ENCODE peak calls at places on chromosomes 11 and 22, in four cellular contexts. Z, B, U and D are unnamed samples.
A peak's percentile ranks its signal among the peaks of the same experiment; 100 is the strongest.

GRCh38 chr11:130877532-130877931 is 38.7 kb downstream of the SNX19 start:
- DNase-seq in U (no peak), B (no peak), Z (no peak), D (no peak)

GRCh38 chr22:22814666-22815396 is 72.8 kb upstream of the IGLL5 start:
- DNase-seq in Z (no peak), U (no peak), B (no peak), D (no peak)

GRCh38 chr22:41226728-41227655 is 13.7 kb downstream of the CHADL start:
- DNase-seq in U (no peak), Z (no peak), B (no peak), D (no peak)

GRCh38 chr11:2912498-2912897 is 16.7 kb downstream of the PHLDA2 start:
- DNase-seq in U (no peak), B (peak; percentile 92), Z (peak; percentile 85), D (peak; percentile 67)

GRCh38 chr11:94125408-94126120 is 3.1 kb upstream of the PANX1 start:
- DNase-seq in U (no peak), B (no peak), Z (no peak), D (no peak)

GRCh38 chr11:16895306-16895705 is 118.9 kb downstream of the PLEKHA7 start:
- DNase-seq in U (no peak), Z (no peak), B (no peak), D (no peak)

GRCh38 chr11:20248345-20248744 is 88.1 kb upstream of the DBX1 start:
- DNase-seq in B (no peak), U (no peak), Z (no peak), D (no peak)

GRCh38 chr11:125887373-125888324 is at the start of gene HYLS1:
- DNase-seq in Z (peak; percentile 95), B (peak; percentile 98), U (peak; percentile 84), D (peak; percentile 97)

GRCh38 chr11:46475926-46476545 is 84.5 kb upstream of the CHRM4 start:
- DNase-seq in U (no peak), B (no peak), Z (no peak), D (no peak)

GRCh38 chr11:128061321-128061871 is 526.0 kb downstream of the ETS1 start:
- DNase-seq in B (peak; percentile 23), Z (peak; percentile 71), U (no peak), D (no peak)

GRCh38 chr11:39221739-39222138 is 2237.7 kb downstream of the LRRC4C start:
- DNase-seq in B (no peak), Z (no peak), U (no peak), D (no peak)

GRCh38 chr11:76185931-76186401 is 20.3 kb downstream of the WNT11 start:
- DNase-seq in Z (no peak), B (no peak), U (no peak), D (no peak)

GRCh38 chr11:72591785-72592490 is 82.3 kb downstream of the PDE2A start:
- DNase-seq in Z (no peak), B (no peak), U (no peak), D (no peak)

GRCh38 chr22:38491707-38492348 is 14.3 kb downstream of the DDX17 start:
- DNase-seq in U (no peak), B (no peak), Z (peak; percentile 50), D (no peak)

GRCh38 chr11:44658451-44658850 is 68.3 kb upstream of the TSPAN18 start:
- DNase-seq in Z (peak; percentile 13), U (no peak), B (peak; percentile 57), D (peak; percentile 51)

GRCh38 chr11:68838572-68838964 is 3.1 kb downstream of the CPT1A start:
- DNase-seq in U (no peak), Z (no peak), B (no peak), D (no peak)

GRCh38 chr11:12606597-12606996 is 67.6 kb upstream of the TEAD1 start:
- DNase-seq in Z (peak; percentile 90), B (peak; percentile 46), U (no peak), D (no peak)

GRCh38 chr11:8826145-8826786 is 84.7 kb upstream of the AKIP1 start:
- DNase-seq in Z (peak; percentile 95), U (no peak), B (peak; percentile 95), D (peak; percentile 59)

GRCh38 chr11:284081-285020 is 4.6 kb upstream of the PGGHG start:
- DNase-seq in Z (no peak), B (no peak), U (no peak), D (peak; percentile 34)

GRCh38 chr11:94423467-94423866 is 22.2 kb upstream of the GPR83 start:
- DNase-seq in Z (no peak), B (no peak), U (no peak), D (no peak)

GRCh38 chr11:67268684-67269268 is 2.5 kb downstream of the GRK2 start:
- DNase-seq in U (no peak), B (no peak), Z (no peak), D (no peak)

GRCh38 chr11:4068962-4069361 is 25.6 kb upstream of the RRM1 start:
- DNase-seq in B (no peak), U (no peak), Z (no peak), D (no peak)

DNA sequence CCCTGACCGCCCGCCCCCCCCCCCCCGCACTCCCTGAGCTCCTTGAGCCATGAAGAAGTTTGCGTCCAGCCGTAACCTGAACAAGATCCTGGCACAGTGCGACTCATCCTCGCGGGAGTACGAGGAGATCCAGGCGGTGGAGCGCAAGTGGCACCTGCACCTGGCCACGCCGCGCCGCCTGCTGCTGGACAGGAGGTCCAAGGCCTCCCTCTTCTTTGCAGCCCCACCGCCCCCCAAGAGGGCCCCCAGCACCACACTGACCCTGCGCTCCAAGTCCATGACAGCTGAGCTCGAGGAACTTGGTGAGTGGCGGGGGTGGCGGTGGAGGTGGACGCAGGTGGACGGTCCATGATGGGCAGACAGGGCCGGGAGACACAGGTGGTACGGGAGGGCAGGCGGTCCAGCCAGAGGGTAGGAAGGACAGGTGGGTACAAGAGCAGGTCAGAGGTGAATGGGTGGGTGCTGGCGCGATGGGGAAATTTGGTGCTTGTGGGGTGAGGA is 32.1 kb upstream of the ACR start:
- DNase-seq in B (no peak), U (no peak), Z (no peak), D (no peak)
- H3K23ac ChIP-seq in B (no peak overlapping the region), U (no peak overlapping the region), Z (no peak overlapping the region), D (no peak overlapping the region)

DNA sequence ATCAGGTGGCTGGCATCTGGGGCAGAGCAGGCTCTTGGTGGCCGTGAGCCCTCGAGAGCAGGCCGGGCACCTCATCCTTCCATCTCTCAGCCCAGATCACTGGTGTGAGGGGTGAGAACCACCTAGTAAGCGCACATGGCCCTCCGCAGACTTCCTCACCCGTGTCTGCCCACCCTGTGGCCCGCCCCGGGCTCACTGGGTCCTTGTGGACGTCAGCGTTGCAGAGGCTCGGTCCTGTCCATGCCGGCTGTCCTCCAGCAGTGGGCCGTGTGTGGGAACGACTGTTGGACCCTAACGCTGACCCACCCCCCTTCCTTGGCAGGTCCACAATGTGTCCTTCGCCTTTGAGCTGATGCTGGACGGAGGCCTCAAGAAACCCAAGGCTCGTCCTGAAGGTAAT is 17.2 kb upstream of the PARVG start:
- DNase-seq in Z (no peak), U (no peak), B (no peak), D (no peak)
- H2BK15ac ChIP-seq in Z (no peak overlapping the region), U (no peak overlapping the region), B (no peak overlapping the region), D (no peak overlapping the region)

GRCh38 chr11:70700871-70701270 is 302.5 kb downstream of the CTTN start:
- DNase-seq in U (no peak), Z (no peak), B (peak; percentile 14), D (no peak)
- H3K56ac ChIP-seq in U (no peak overlapping the region), Z (no peak overlapping the region), B (no peak overlapping the region), D (no peak overlapping the region)

GRCh38 chr22:20977516-20978170 is 4.5 kb upstream of the LZTR1 start:
- DNase-seq in B (no peak), U (no peak), Z (no peak), D (no peak)

GRCh38 chr22:20979940-20980453 is 2.1 kb upstream of the LZTR1 start:
- DNase-seq in U (no peak), B (no peak), Z (no peak), D (peak; percentile 49)

GRCh38 chr22:20978419-20978818 is 3.7 kb upstream of the LZTR1 start:
- DNase-seq in Z (no peak), B (no peak), U (no peak), D (no peak)

GRCh38 chr22:20980523-20980922 is 1.6 kb upstream of the LZTR1 start:
- DNase-seq in B (no peak), Z (no peak), U (no peak), D (no peak)

GRCh38 chr22:20979243-20979809 is 2.8 kb upstream of the LZTR1 start:
- DNase-seq in Z (peak; percentile 67), U (peak; percentile 92), B (peak; percentile 98), D (peak; percentile 99)
- H3K23ac ChIP-seq in Z (no peak overlapping the region), U (no peak overlapping the region), B (no peak overlapping the region), D (no peak overlapping the region)

DNA sequence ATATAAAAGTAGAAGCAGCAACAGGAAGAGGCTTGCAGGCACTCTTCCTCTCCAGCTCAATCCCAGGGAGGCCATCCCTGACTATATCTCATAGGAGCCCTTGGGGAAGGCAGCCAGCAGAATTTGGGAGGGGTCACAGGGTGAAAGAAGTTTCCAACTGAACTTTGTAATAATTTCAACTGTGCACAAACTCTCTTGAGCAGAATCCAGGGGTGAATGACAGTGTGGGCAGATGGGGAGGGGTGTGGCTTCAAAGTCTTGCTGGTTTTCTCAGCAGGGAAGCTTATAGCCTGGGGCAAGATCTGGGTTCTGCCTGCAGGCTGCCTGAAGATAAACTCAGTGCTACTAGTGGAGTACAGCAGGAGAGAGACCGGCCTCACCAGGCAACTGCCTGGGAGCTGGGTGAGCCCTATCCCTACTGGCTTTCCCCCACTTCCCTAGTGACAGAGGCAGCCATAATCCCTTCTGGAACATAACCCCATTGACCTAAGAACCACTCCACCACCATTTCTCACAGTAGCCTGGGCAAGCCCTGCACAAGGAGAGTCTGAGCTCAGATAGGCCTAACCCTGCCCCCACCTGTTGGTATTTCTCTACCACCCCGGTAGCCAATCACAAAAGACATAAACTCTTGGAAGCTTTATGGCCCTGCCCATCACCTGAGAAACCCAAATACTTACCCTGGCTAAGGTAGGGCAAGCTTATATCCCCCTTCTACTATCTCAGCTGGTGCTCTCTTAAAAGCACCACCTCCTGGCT is 17.8 kb upstream of the TTC12 start:
- DNase-seq in B (peak; percentile 31), Z (no peak), U (no peak), D (peak; percentile 37)
- H2BK15ac ChIP-seq in B (no peak overlapping the region), Z (no peak overlapping the region), U (no peak overlapping the region), D (no peak overlapping the region)

DNA sequence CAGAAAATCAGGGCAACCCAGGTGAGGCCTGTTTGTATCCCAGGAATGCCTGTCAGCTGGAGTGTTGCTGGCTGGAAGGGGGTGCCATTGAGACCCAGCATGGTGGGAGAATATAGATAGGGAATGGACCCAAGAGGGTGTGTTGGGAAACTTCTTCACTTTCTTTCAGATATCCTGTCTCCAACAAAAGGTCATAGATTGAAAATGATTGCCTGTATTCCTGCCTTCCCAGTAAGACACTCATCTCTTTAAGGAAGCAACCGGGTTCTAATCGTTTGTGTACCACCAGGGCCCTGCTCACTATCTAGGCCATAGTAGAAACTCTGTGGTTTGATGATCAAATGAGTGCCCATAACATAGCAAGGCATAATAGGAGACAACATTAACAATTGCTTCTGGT is at the start of gene OR51I1:
- DNase-seq in Z (no peak), U (no peak), B (no peak), D (no peak)
- H3K56ac ChIP-seq in Z (no peak within 1 kb of the TSS), U (no peak within 1 kb of the TSS), B (no peak within 1 kb of the TSS), D (no peak within 1 kb of the TSS)